ENCODE peak calls at places on chromosomes 12 and 14, in four cellular contexts. One of them, this sample, is unnamed.

GRCh38 chr12:2301531-2302461 is 249.0 kb downstream of the CACNA1C start:
- DNase-seq in H1: no peak
- DNase-seq in HepG2: no peak
- DNase-seq in K562: no peak
- DNase-seq in this sample: no peak

GRCh38 chr12:2959508-2960431 is 573 bp downstream of the TEAD4 start:
- DNase-seq in HepG2: peak
- DNase-seq in K562: peak
- DNase-seq in H1: no peak
- DNase-seq in this sample: peak

GRCh38 chr12:1800646-1801284 is 19.6 kb upstream of the LRTM2 start:
- DNase-seq in H1: no peak
- DNase-seq in K562: peak
- DNase-seq in HepG2: peak
- DNase-seq in this sample: peak

GRCh38 chr14:33999771-34000291 is 49.0 kb upstream of the EGLN3 start:
- DNase-seq in H1: no peak
- DNase-seq in HepG2: no peak
- DNase-seq in K562: no peak
- DNase-seq in this sample: no peak

GRCh38 chr12:115623764-115624334 is 653.6 kb downstream of the MED13L start:
- DNase-seq in H1: no peak
- DNase-seq in HepG2: no peak
- DNase-seq in K562: no peak
- DNase-seq in this sample: no peak

GRCh38 chr14:100032749-100033148 is 32.5 kb upstream of the EVL start:
- DNase-seq in H1: no peak
- DNase-seq in HepG2: no peak
- DNase-seq in K562: no peak
- DNase-seq in this sample: no peak

GRCh38 chr14:77648520-77649200 is 32.2 kb upstream of the SPTLC2 start:
- DNase-seq in H1: no peak
- DNase-seq in K562: no peak
- DNase-seq in HepG2: no peak
- DNase-seq in this sample: no peak

GRCh38 chr12:53234236-53234635 is 2.2 kb upstream of the RARG start:
- DNase-seq in K562: no peak
- DNase-seq in H1: no peak
- DNase-seq in HepG2: no peak
- DNase-seq in this sample: no peak

GRCh38 chr12:20105938-20106337 is 262.4 kb upstream of the PDE3A start:
- DNase-seq in K562: no peak
- DNase-seq in HepG2: no peak
- DNase-seq in H1: no peak
- DNase-seq in this sample: no peak

GRCh38 chr14:32934891-32935633 is 3.6 kb upstream of the NPAS3 start:
- DNase-seq in HepG2: no peak
- DNase-seq in K562: no peak
- DNase-seq in H1: no peak
- DNase-seq in this sample: no peak

GRCh38 chr14:51954657-51955056 is 34.7 kb upstream of the RTRAF start:
- DNase-seq in H1: no peak
- DNase-seq in K562: no peak
- DNase-seq in HepG2: no peak
- DNase-seq in this sample: no peak

GRCh38 chr12:89461649-89462612 is 62.7 kb downstream of the GALNT4 start:
- DNase-seq in H1: no peak
- DNase-seq in HepG2: peak
- DNase-seq in K562: peak
- DNase-seq in this sample: peak

GRCh38 chr14:28635387-28635786 is 131.2 kb upstream of the FOXG1 start:
- DNase-seq in H1: no peak
- DNase-seq in HepG2: peak
- DNase-seq in K562: peak
- DNase-seq in this sample: peak

GRCh38 chr14:77722301-77722700 is 14.4 kb downstream of the SLIRP start:
- DNase-seq in K562: no peak
- DNase-seq in HepG2: no peak
- DNase-seq in H1: no peak
- DNase-seq in this sample: no peak

GRCh38 chr12:10753066-10753465 is 29.9 kb upstream of the YBX3 start:
- DNase-seq in H1: no peak
- DNase-seq in HepG2: no peak
- DNase-seq in K562: no peak
- DNase-seq in this sample: no peak

GRCh38 chr14:52399886-52400599 is 85.9 kb downstream of the PTGER2 start:
- DNase-seq in H1: no peak
- DNase-seq in K562: no peak
- DNase-seq in HepG2: no peak
- DNase-seq in this sample: no peak

GRCh38 chr12:40212566-40212965 is 12.2 kb upstream of the LRRK2 start:
- DNase-seq in K562: no peak
- DNase-seq in H1: no peak
- DNase-seq in HepG2: no peak
- DNase-seq in this sample: no peak

GRCh38 chr14:92199763-92200162 is 78.0 kb downstream of the CPSF2 start:
- DNase-seq in H1: no peak
- DNase-seq in K562: no peak
- DNase-seq in HepG2: no peak
- DNase-seq in this sample: no peak

GRCh38 chr12:116672842-116673516 is 64.9 kb downstream of the SPRING1 start:
- DNase-seq in K562: no peak
- DNase-seq in H1: no peak
- DNase-seq in HepG2: no peak
- DNase-seq in this sample: no peak

GRCh38 chr14:103624860-103625259 is 4.2 kb upstream of the KLC1 start:
- DNase-seq in HepG2: peak
- DNase-seq in K562: peak
- DNase-seq in H1: no peak
- DNase-seq in this sample: peak

GRCh38 chr14:74257078-74257987 is 18.1 kb downstream of the VSX2 start:
- DNase-seq in H1: no peak
- DNase-seq in K562: peak
- DNase-seq in HepG2: no peak
- DNase-seq in this sample: peak

GRCh38 chr12:98154850-98155249 is 360.5 kb upstream of the TMPO start:
- DNase-seq in HepG2: peak
- DNase-seq in H1: peak
- DNase-seq in K562: no peak
- DNase-seq in this sample: peak

DNA sequence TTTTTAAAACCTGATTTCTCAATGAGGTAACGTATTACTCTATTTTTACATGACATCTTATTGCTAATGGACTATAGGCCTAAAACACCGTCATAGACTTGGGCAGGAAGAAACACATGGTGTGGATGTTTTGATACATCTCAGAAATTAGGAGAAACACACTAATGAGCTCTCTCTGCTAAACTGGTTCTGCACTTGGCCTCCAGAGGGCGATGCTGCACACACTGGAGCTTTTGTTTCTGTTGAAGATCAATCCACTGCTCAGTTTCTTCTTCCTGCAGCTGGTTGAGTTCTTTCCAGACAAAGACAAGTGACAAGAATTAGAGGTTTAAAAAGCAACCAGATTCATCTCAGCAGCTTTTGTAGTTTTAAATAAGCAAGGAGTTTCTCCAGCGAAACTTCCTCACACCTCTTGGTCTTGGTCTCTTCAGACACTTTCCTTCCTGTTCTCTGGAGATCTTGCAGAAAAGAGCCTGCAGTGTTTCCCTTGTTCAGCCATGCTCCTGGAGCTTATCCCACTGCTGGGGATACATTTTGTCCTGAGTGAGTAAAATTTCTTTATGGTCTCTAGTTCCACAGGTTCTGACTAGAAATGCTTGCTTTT is 178.5 kb upstream of the OR4E1 start:
- DNase-seq in HepG2: peak
- DNase-seq in H1: peak
- DNase-seq in K562: peak
- DNase-seq in this sample: peak
- TF ChIP-seq JUN in HepG2: no peak
- TF ChIP-seq JUN in H1: no peak
- TF ChIP-seq JUN in K562: no peak
- TF ChIP-seq JUN in this sample: no peak

GRCh38 chr14:22653012-22653621 is 9.0 kb upstream of the OR6J1 start:
- DNase-seq in HepG2: peak
- DNase-seq in H1: peak
- DNase-seq in K562: peak
- DNase-seq in this sample: peak
- H3K4me3 ChIP-seq in HepG2: no peak
- H3K4me3 ChIP-seq in H1: no peak
- H3K4me3 ChIP-seq in K562: no peak
- H3K4me3 ChIP-seq in this sample: no peak

DNA sequence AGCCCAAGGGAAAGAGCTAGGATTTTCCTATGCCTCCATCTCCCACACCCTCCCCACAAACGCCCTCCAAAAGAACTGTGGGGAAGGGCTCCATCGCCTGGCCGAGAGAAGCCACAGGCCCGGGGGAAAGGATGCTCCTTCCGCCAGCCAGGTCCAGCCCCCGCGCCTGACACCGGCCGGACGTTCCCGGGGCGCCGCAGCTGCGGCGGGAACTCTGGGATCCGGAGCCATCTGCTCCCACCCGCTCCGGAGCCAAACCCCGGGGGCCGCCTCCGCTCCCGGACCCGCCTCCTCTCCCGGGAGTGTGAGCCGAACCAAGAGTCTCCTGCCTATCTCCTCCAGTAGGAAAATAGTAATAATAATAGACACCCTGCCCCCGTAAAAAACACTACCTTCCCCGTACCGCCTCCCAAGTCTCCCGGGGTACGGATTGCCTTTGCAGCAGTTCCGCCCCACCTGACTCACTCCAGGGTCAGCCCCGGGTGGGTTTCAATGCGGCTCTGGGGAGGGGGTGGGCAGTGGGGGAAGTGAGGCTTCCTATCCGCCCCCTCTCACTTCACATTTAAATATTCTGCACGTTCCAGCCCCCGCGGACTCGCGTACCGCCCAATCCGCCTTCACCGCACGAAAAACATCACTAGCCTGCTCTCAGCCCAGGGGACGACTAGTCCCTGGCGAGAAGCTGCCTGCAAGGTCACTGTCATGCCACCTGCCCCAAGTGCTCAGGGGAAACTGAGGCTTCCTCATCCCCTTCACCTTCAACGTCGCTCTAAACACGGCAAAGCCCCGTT is 2.4 kb downstream of the AGAP2 start:
- DNase-seq in K562: peak
- DNase-seq in HepG2: peak
- DNase-seq in H1: no peak
- DNase-seq in this sample: no peak
- TF ChIP-seq EZH2 in K562: no peak
- TF ChIP-seq EZH2 in HepG2: no peak
- TF ChIP-seq EZH2 in H1: no peak
- TF ChIP-seq EZH2 in this sample: peak

GRCh38 chr14:101968186-101968585 is 3.8 kb downstream of the DYNC1H1 start:
- DNase-seq in HepG2: no peak
- DNase-seq in H1: no peak
- DNase-seq in K562: no peak
- DNase-seq in this sample: no peak
- TF ChIP-seq JUN in HepG2: no peak
- TF ChIP-seq JUN in H1: no peak
- TF ChIP-seq JUN in K562: no peak
- TF ChIP-seq JUN in this sample: no peak

GRCh38 chr12:107325075-107325474 is 231.7 kb upstream of the CRY1 start:
- DNase-seq in K562: no peak
- DNase-seq in HepG2: no peak
- DNase-seq in H1: no peak
- DNase-seq in this sample: no peak

GRCh38 chr12:107319536-107320030 is 226.2 kb upstream of the CRY1 start:
- DNase-seq in K562: no peak
- DNase-seq in H1: no peak
- DNase-seq in HepG2: no peak
- DNase-seq in this sample: no peak

GRCh38 chr12:107320929-107321618 is 227.7 kb upstream of the CRY1 start:
- DNase-seq in H1: no peak
- DNase-seq in K562: no peak
- DNase-seq in HepG2: no peak
- DNase-seq in this sample: no peak

GRCh38 chr12:107320031-107320928 is 226.9 kb upstream of the CRY1 start:
- DNase-seq in H1: no peak
- DNase-seq in HepG2: peak
- DNase-seq in K562: no peak
- DNase-seq in this sample: peak

GRCh38 chr12:107322063-107322462 is 228.7 kb upstream of the CRY1 start:
- DNase-seq in H1: no peak
- DNase-seq in K562: no peak
- DNase-seq in HepG2: no peak
- DNase-seq in this sample: no peak
- H3K4me3 ChIP-seq in H1: no peak
- H3K4me3 ChIP-seq in K562: no peak
- H3K4me3 ChIP-seq in HepG2: no peak
- H3K4me3 ChIP-seq in this sample: no peak

DNA sequence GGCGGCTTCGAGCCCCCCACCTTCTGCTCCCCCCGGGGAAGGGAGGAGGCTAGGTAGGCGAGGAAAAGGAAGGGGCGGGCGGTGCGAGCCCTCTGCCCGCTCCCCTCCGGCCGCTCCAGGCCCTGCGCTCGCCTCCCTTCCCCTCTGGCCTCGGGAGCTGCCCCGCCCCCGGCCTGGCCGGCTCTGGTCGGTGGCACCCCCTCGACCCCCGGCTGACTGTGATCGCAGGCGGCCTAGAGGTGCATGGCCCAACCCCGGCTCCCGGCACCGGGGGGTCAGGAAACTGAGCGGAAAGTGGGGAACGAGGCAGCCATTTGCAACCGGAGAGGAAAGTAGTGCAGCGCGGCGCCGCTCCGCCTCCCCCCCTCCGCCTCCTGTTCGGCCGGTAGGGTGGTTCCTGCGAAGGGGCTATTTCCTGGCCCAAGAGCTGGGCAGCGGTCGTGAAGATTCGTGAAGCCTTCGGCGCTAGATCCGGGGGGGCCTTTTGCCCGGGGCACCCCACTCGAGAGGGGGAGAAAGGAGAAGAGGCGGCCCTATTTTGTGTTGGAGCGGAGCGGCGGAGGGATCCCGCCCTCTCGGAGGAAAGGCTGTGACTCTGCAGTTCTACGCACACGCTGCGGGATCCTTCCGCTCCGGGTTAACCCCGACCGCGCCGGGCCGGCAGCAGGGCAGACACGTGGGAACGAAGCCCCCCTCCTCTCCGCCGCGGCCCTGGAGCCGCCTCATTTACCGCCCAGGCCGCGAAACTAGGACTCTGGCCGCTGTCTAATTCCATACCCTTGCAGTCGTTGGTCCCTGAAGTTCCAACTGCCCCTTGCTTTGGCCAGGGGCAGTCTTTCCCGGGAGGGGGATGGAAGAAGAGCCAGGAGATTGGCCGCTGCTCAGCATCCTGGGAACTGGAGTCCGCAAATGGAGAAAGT is at the start of gene KMT2D:
- DNase-seq in K562: peak
- DNase-seq in H1: peak
- DNase-seq in HepG2: peak
- DNase-seq in this sample: peak
- TF ChIP-seq EZH2 in K562: no peak
- TF ChIP-seq EZH2 in H1: no peak
- TF ChIP-seq EZH2 in HepG2: no peak
- TF ChIP-seq EZH2 in this sample: no peak

This sample was measured in endothelial cell of umbilical vein.